ENCODE peak calls at places on chromosomes 4 and X, in seven cellular contexts. Z is cardiac muscle cell, T is HFF-Myc, I is fibroblast of lung, S is cardiac fibroblast, V is fibroblast of mammary gland, W is adrenal gland. N is an unnamed sample.

GRCh38 chrX:107935664-107936433 is 46.3 kb downstream of the TEX13B start:
- DNase-seq in Z (peak), T (no peak), I (peak), S (peak), V (peak), W (peak), N (peak)

GRCh38 chrX:96435636-96436035 is 249.0 kb upstream of the DIAPH2 start:
- DNase-seq in Z (no peak), T (no peak), I (peak), S (peak), V (peak), W (no peak), N (no peak)

GRCh38 chrX:53122013-53122412 is 28.1 kb downstream of the KANTR start:
- DNase-seq in Z (no peak), T (no peak), I (no peak), S (peak), V (no peak), W (peak), N (no peak)

GRCh38 chr4:68589790-68590189 is 13.7 kb upstream of the UGT2B17 start:
- DNase-seq in Z (peak), T (no peak), I (no peak), S (no peak), V (no peak), W (no peak), N (no peak)

GRCh38 chrX:95056901-95057300 is 1382.9 kb downstream of the FAM133A start:
- DNase-seq in Z (no peak), T (no peak), I (peak), S (peak), V (peak), W (no peak), N (no peak)

GRCh38 chrX:105837227-105837626 is 14.9 kb downstream of the NRK start:
- DNase-seq in Z (peak), T (no peak), I (peak), S (peak), V (peak), W (peak), N (no peak)

GRCh38 chr4:41204400-41204978 is 9.9 kb downstream of the APBB2 start:
- DNase-seq in Z (no peak), T (no peak), I (peak), S (peak), V (peak), W (peak), N (no peak)

GRCh38 chr4:20682853-20683252 is 17.4 kb upstream of the PACRGL start:
- DNase-seq in Z (no peak), T (no peak), I (no peak), S (no peak), V (no peak), W (no peak), N (no peak)

GRCh38 chrX:138504254-138504653 is 207.3 kb downstream of the FGF13 start:
- DNase-seq in Z (no peak), T (no peak), I (no peak), S (no peak), V (no peak), W (no peak), N (no peak)

GRCh38 chr4:80610199-80610598 is 274.7 kb downstream of the CFAP299 start:
- DNase-seq in Z (no peak), T (no peak), I (no peak), S (no peak), V (no peak), W (no peak), N (no peak)

GRCh38 chr4:80608285-80608980 is 272.9 kb downstream of the CFAP299 start:
- DNase-seq in Z (no peak), T (peak), I (peak), S (no peak), V (peak), W (no peak), N (no peak)

GRCh38 chr4:80611366-80611765 is 275.8 kb downstream of the CFAP299 start:
- DNase-seq in Z (no peak), T (no peak), I (no peak), S (no peak), V (no peak), W (no peak), N (no peak)

GRCh38 chr4:80614319-80614718 is 278.8 kb downstream of the CFAP299 start:
- DNase-seq in Z (no peak), T (no peak), I (no peak), S (no peak), V (no peak), W (no peak), N (no peak)

DNA sequence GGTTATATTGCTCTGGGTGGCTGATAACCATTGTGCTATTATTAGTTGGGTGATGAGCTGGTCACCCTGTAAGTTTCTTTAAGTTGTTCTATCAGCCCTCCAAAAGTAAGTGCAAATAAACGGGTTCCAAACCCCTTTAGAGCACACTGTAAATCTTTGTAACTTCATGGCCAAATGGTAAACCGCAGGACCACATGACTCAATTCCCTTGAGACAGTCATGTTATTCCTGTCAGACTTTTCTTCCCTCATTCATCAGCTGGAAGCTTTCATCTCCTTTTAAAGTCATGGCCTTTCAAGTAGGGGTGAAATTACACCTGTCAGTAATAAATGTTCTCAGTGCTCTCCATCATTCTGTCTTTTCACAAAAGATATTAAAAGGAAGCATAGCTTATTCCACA is 275.3 kb downstream of the CFAP299 start:
- DNase-seq in Z (no peak), T (peak), I (peak), S (no peak), V (peak), W (no peak), N (no peak)
- H3K4me3 ChIP-seq in Z (no peak), T (no peak), I (no peak), S (no peak), V (no peak), W (no peak), N (no peak)

GRCh38 chr4:139669859-139670258 is 4.2 kb downstream of the MGST2 start:
- DNase-seq in Z (no peak), T (no peak), I (no peak), S (no peak), V (no peak), W (no peak), N (no peak)
- H3K4me3 ChIP-seq in Z (no peak), T (no peak), I (no peak), S (no peak), V (no peak), W (no peak), N (no peak)

GRCh38 chrX:40501456-40501855 is 79.3 kb upstream of the ATP6AP2 start:
- DNase-seq in Z (no peak), T (no peak), I (no peak), S (no peak), V (no peak), W (no peak), N (no peak)
- H3K4me3 ChIP-seq in Z (no peak), T (no peak), I (no peak), S (no peak), V (no peak), W (no peak), N (no peak)

GRCh38 chr4:142404191-142404611 is 441.9 kb downstream of the INPP4B start:
- DNase-seq in Z (no peak), T (no peak), I (peak), S (peak), V (peak), W (peak), N (no peak)

GRCh38 chr4:142406051-142406549 is 440.0 kb downstream of the INPP4B start:
- DNase-seq in Z (peak), T (no peak), I (peak), S (peak), V (no peak), W (no peak), N (no peak)

GRCh38 chr4:142402156-142402555 is 443.9 kb downstream of the INPP4B start:
- DNase-seq in Z (no peak), T (no peak), I (peak), S (no peak), V (peak), W (no peak), N (no peak)

GRCh38 chr4:142405021-142405991 is 440.8 kb downstream of the INPP4B start:
- DNase-seq in Z (peak), T (peak), I (peak), S (peak), V (peak), W (peak), N (no peak)

DNA sequence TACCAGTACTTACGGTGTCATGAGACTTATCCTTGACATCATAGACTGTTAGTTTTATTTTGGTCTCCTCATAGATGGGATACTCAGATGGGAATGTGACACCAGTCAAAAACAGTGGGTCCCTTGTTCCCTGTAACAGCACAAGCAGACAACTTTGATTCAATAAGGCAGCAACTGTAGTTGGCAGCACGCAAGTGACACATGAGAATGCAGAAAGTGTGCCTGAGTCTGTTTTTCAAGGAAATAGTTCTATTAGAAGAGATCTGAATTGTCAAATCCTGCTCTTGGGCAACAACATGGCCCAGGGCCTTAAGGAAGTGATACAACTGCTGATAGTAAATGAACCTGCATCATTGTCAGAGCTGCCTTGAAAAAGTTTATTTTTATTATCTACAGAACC is 443.2 kb downstream of the INPP4B start:
- DNase-seq in Z (no peak), T (no peak), I (peak), S (peak), V (peak), W (peak), N (no peak)
- H3K4me3 ChIP-seq in Z (no peak), T (peak), I (peak), S (peak), V (no peak), W (peak), N (no peak)

GRCh38 chrX:790031-790430 is 159.4 kb downstream of the SHOX start:
- DNase-seq in Z (no peak), T (no peak), I (no peak), S (no peak), V (no peak), W (no peak), N (peak)

GRCh38 chrX:793216-793770 is 162.7 kb downstream of the SHOX start:
- DNase-seq in Z (no peak), T (no peak), I (no peak), S (no peak), V (no peak), W (no peak), N (no peak)

GRCh38 chrX:791479-792034 is 161.0 kb downstream of the SHOX start:
- DNase-seq in Z (no peak), T (no peak), I (no peak), S (no peak), V (no peak), W (no peak), N (peak)

GRCh38 chrX:789096-789495 is 158.5 kb downstream of the SHOX start:
- DNase-seq in Z (no peak), T (no peak), I (no peak), S (no peak), V (no peak), W (no peak), N (peak)

GRCh38 chrX:790780-791360 is 160.3 kb downstream of the SHOX start:
- DNase-seq in Z (no peak), T (no peak), I (no peak), S (no peak), V (no peak), W (no peak), N (peak)
- H3K4me3 ChIP-seq in Z (no peak), T (no peak), I (no peak), S (no peak), V (no peak), W (no peak), N (no peak)

GRCh38 chr4:139919513-139919912 is 234.5 kb downstream of the MAML3 start:
- DNase-seq in Z (peak), T (no peak), I (peak), S (peak), V (peak), W (no peak), N (no peak)

GRCh38 chr4:139922625-139923024 is 231.4 kb downstream of the MAML3 start:
- DNase-seq in Z (no peak), T (no peak), I (peak), S (peak), V (peak), W (peak), N (no peak)

GRCh38 chr4:139920552-139920951 is 233.4 kb downstream of the MAML3 start:
- DNase-seq in Z (no peak), T (no peak), I (no peak), S (no peak), V (no peak), W (no peak), N (no peak)

GRCh38 chr4:139918994-139919393 is 235.0 kb downstream of the MAML3 start:
- DNase-seq in Z (no peak), T (no peak), I (no peak), S (no peak), V (no peak), W (no peak), N (no peak)

GRCh38 chr4:139921551-139922184 is 232.3 kb downstream of the MAML3 start:
- DNase-seq in Z (no peak), T (no peak), I (no peak), S (no peak), V (no peak), W (no peak), N (no peak)
- H3K4me3 ChIP-seq in Z (no peak), T (no peak), I (no peak), S (no peak), V (no peak), W (no peak), N (no peak)

DNA sequence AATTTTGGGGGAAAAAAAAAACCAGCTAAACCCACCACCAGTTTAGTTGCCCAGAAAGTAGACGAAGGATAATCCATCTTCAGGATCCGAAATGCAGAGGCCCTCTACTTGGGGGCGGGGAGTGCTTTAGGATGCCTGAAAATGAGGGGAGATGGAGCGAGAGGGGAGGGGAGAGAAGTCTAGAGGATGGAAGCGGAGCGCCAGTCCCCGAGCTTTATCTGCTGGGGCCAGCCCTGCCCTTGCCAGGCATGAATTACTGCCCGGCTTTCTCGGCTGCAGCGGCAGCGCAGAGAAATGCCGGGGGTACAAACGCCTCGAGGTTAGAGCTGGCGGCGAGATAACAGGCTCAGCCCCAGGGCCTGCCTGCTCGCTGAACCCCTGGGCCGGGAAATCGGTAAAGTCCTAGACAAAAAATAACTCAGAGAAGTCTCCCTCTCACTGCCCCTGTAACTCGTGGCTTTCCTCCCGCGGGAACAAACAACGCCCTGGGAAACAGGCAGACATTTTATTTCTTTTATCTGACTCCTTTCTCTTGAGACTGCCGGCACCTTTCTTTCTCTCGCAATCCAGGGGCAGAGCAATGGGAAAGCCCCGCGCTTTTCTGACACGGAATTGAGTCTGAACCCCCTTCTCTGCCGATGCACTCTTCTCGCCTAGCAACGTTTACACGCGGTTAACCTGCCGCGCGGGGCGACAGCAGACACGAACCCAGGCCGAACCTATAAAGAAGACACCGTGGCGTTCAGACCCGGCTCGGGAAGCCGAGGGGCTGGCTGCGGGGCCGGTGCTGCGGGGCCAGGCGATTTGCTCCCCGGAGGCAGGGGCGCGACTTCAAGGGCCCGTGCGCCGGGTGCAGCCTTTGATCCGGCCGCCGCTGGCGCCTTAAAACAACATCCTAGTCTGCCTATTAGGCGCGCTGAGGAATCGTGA is 3.1 kb upstream of the MSX1 start:
- DNase-seq in Z (no peak), T (no peak), I (no peak), S (no peak), V (no peak), W (peak), N (peak)
- H3K4me3 ChIP-seq in Z (peak), T (no peak), I (peak), S (no peak), V (no peak), W (peak), N (no peak)

GRCh38 chr4:108157655-108158054 is 11.1 kb downstream of the LEF1 start:
- DNase-seq in Z (no peak), T (no peak), I (no peak), S (no peak), V (no peak), W (no peak), N (no peak)

GRCh38 chr4:108163352-108163751 is 5.4 kb downstream of the LEF1 start:
- DNase-seq in Z (no peak), T (no peak), I (no peak), S (no peak), V (no peak), W (no peak), N (no peak)

GRCh38 chr4:108160741-108161352 is 7.9 kb downstream of the LEF1 start:
- DNase-seq in Z (no peak), T (no peak), I (no peak), S (no peak), V (no peak), W (no peak), N (peak)

GRCh38 chr4:108156391-108156790 is 12.3 kb downstream of the LEF1 start:
- DNase-seq in Z (no peak), T (no peak), I (no peak), S (no peak), V (no peak), W (no peak), N (no peak)

GRCh38 chr4:108159845-108160244 is 8.9 kb downstream of the LEF1 start:
- DNase-seq in Z (no peak), T (no peak), I (no peak), S (no peak), V (no peak), W (no peak), N (no peak)
- H3K4me3 ChIP-seq in Z (no peak), T (no peak), I (no peak), S (no peak), V (no peak), W (no peak), N (no peak)

GRCh38 chrX:46576458-46576857 is 2.9 kb downstream of the CHST7 start:
- DNase-seq in Z (no peak), T (no peak), I (peak), S (peak), V (peak), W (peak), N (no peak)
- H3K4me3 ChIP-seq in Z (no peak), T (peak), I (peak), S (peak), V (no peak), W (peak), N (peak)

DNA sequence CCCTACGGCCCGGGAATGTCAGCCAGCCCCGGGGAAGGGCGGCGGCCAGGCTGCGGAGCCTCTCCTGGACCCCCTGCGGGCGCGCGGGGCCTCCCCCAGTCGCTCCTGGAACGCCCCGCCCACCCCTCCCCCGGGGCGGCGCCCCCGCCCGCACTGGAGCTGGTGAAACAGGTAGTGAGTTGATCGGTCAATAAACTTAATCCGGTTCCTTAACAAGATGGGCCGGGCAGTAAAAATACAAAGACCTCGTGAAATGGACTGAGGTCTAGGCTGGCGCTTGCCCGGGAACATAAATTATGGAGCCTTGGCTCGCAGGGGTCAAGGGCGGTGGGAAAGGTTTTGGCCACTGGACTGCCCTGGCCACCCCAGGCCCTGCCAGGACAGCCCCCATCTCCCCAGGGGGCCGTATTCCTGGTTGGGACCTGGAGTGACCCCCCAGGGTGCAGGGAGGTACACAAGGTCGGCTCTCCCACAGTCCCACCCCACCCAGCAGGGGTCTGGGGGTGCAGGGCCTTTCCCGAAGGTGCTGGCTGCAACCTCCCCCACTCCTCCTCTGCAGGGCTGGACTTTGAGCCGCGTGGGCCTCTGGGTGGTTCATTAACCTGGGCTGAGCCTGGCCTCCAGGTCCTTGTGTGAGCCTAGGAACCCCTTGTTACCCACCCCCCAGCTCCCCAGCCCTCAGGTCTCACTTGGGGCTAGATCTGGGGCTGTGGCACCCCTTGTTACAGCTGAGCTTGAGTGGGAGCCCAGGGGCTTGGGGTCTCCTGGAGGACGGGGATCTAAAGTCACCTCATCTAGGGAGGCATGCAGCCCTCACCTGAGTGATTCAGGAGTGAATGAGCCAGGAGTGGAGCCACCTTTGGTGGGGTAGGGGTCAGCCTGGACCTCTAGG is 2.5 kb downstream of the FGFR3 start:
- DNase-seq in Z (no peak), T (no peak), I (no peak), S (no peak), V (no peak), W (no peak), N (peak)
- H3K4me3 ChIP-seq in Z (peak), T (no peak), I (no peak), S (no peak), V (no peak), W (peak), N (peak)